ENCODE peak calls at places on chromosome 9, in four cellular contexts. One of them, this sample, is unnamed.

GRCh38 chr9:107600060-107600573 is 110.5 kb upstream of the KLF4 start:
- DNase-seq in AG09309: no peak
- DNase-seq in tibial nerve: peak
- DNase-seq in cardiac fibroblast: no peak
- DNase-seq in this sample: no peak

GRCh38 chr9:130042931-130043653 is at the start of gene FNBP1:
- DNase-seq in AG09309: no peak
- DNase-seq in tibial nerve: peak
- DNase-seq in cardiac fibroblast: peak
- DNase-seq in this sample: peak

GRCh38 chr9:136610426-136610825 is 52.3 kb upstream of the EGFL7 start:
- DNase-seq in AG09309: no peak
- DNase-seq in tibial nerve: no peak
- DNase-seq in cardiac fibroblast: no peak
- DNase-seq in this sample: no peak

GRCh38 chr9:125558453-125559084 is 148.4 kb downstream of the MAPKAP1 start:
- DNase-seq in AG09309: peak
- DNase-seq in tibial nerve: peak
- DNase-seq in cardiac fibroblast: peak
- DNase-seq in this sample: peak

GRCh38 chr9:89168901-89169813 is 9.5 kb downstream of the SHC3 start:
- DNase-seq in AG09309: no peak
- DNase-seq in tibial nerve: no peak
- DNase-seq in cardiac fibroblast: no peak
- DNase-seq in this sample: no peak

GRCh38 chr9:124708633-124709032 is 62.5 kb downstream of the NR6A1 start:
- DNase-seq in AG09309: no peak
- DNase-seq in tibial nerve: no peak
- DNase-seq in cardiac fibroblast: peak
- DNase-seq in this sample: no peak

GRCh38 chr9:111994831-111995458 is 98.3 kb downstream of the UGCG start:
- DNase-seq in AG09309: no peak
- DNase-seq in tibial nerve: no peak
- DNase-seq in cardiac fibroblast: no peak
- DNase-seq in this sample: no peak

GRCh38 chr9:133074111-133074651 is 12.4 kb downstream of the CEL start:
- DNase-seq in AG09309: peak
- DNase-seq in tibial nerve: no peak
- DNase-seq in cardiac fibroblast: peak
- DNase-seq in this sample: no peak

GRCh38 chr9:108933231-108933630 is 693 bp downstream of the ELP1 start:
- DNase-seq in AG09309: no peak
- DNase-seq in tibial nerve: peak
- DNase-seq in cardiac fibroblast: peak
- DNase-seq in this sample: peak

GRCh38 chr9:133112361-133113026 is 8.5 kb downstream of the RALGDS start:
- DNase-seq in AG09309: no peak
- DNase-seq in tibial nerve: peak
- DNase-seq in cardiac fibroblast: no peak
- DNase-seq in this sample: no peak

GRCh38 chr9:4739587-4740372 is 1.2 kb downstream of the AK3 start:
- DNase-seq in AG09309: no peak
- DNase-seq in tibial nerve: no peak
- DNase-seq in cardiac fibroblast: peak
- DNase-seq in this sample: no peak

GRCh38 chr9:128818839-128819715 is 777 bp downstream of the ENDOG start:
- DNase-seq in AG09309: no peak
- DNase-seq in tibial nerve: no peak
- DNase-seq in cardiac fibroblast: no peak
- DNase-seq in this sample: peak

GRCh38 chr9:130106860-130107848 is 53.4 kb downstream of the GPR107 start:
- DNase-seq in AG09309: peak
- DNase-seq in tibial nerve: peak
- DNase-seq in cardiac fibroblast: peak
- DNase-seq in this sample: peak

GRCh38 chr9:82993856-82994605 is 68.9 kb downstream of the RASEF start:
- DNase-seq in AG09309: no peak
- DNase-seq in tibial nerve: no peak
- DNase-seq in cardiac fibroblast: no peak
- DNase-seq in this sample: no peak

GRCh38 chr9:135604437-135605237 is 34.7 kb downstream of the GLT6D1 start:
- DNase-seq in AG09309: no peak
- DNase-seq in tibial nerve: no peak
- DNase-seq in cardiac fibroblast: no peak
- DNase-seq in this sample: no peak